ENCODE peak calls at places on chromosome 13, in six cellular contexts. One of them, this sample, is unnamed. For H3K4me1 and H3K27me3, the result is how much of the 10 kb centered on the place peaks cover.

GRCh38 chr13:106846571-106846970 is 278.6 kb upstream of the ARGLU1 start:
- DNase-seq in astrocyte: no peak
- DNase-seq in ascending aorta: no peak
- DNase-seq in CD4-positive, alpha-beta memory T cell: no peak
- DNase-seq in cardiac muscle cell: no peak
- DNase-seq in fibroblast of lung: no peak
- DNase-seq in this sample: no peak

GRCh38 chr13:113046883-113047244 is 58.7 kb upstream of the F7 start:
- DNase-seq in astrocyte: no peak
- DNase-seq in CD4-positive, alpha-beta memory T cell: no peak
- DNase-seq in ascending aorta: no peak
- DNase-seq in cardiac muscle cell: no peak
- DNase-seq in fibroblast of lung: no peak
- DNase-seq in this sample: no peak

GRCh38 chr13:21058361-21058760 is 3.0 kb downstream of the LATS2 start:
- DNase-seq in CD4-positive, alpha-beta memory T cell: no peak
- DNase-seq in astrocyte: no peak
- DNase-seq in cardiac muscle cell: peak
- DNase-seq in fibroblast of lung: peak
- DNase-seq in ascending aorta: no peak
- DNase-seq in this sample: no peak

GRCh38 chr13:29754486-29754806 is 96.0 kb downstream of the UBL3 start:
- DNase-seq in astrocyte: peak
- DNase-seq in ascending aorta: no peak
- DNase-seq in cardiac muscle cell: peak
- DNase-seq in CD4-positive, alpha-beta memory T cell: no peak
- DNase-seq in fibroblast of lung: peak
- DNase-seq in this sample: no peak

GRCh38 chr13:99218969-99219368 is 18.3 kb downstream of the UBAC2 start:
- DNase-seq in CD4-positive, alpha-beta memory T cell: peak
- DNase-seq in cardiac muscle cell: no peak
- DNase-seq in astrocyte: no peak
- DNase-seq in fibroblast of lung: no peak
- DNase-seq in ascending aorta: no peak
- DNase-seq in this sample: no peak

GRCh38 chr13:30346159-30346788 is 38.9 kb upstream of the KATNAL1 start:
- DNase-seq in cardiac muscle cell: no peak
- DNase-seq in ascending aorta: no peak
- DNase-seq in astrocyte: no peak
- DNase-seq in fibroblast of lung: no peak
- DNase-seq in CD4-positive, alpha-beta memory T cell: peak
- DNase-seq in this sample: no peak

GRCh38 chr13:114070098-114070799 is 62.2 kb downstream of the RASA3 start:
- DNase-seq in ascending aorta: peak
- DNase-seq in fibroblast of lung: no peak
- DNase-seq in cardiac muscle cell: no peak
- DNase-seq in CD4-positive, alpha-beta memory T cell: no peak
- DNase-seq in astrocyte: no peak
- DNase-seq in this sample: peak

GRCh38 chr13:33606692-33607091 is 211.3 kb upstream of the RFC3 start:
- DNase-seq in CD4-positive, alpha-beta memory T cell: no peak
- DNase-seq in ascending aorta: no peak
- DNase-seq in astrocyte: no peak
- DNase-seq in fibroblast of lung: no peak
- DNase-seq in cardiac muscle cell: peak
- DNase-seq in this sample: no peak

GRCh38 chr13:100666124-100666523 is 8.5 kb downstream of the TMTC4 start:
- DNase-seq in astrocyte: no peak
- DNase-seq in ascending aorta: no peak
- DNase-seq in cardiac muscle cell: peak
- DNase-seq in CD4-positive, alpha-beta memory T cell: no peak
- DNase-seq in fibroblast of lung: no peak
- DNase-seq in this sample: no peak

GRCh38 chr13:51619614-51620013 is 35.4 kb downstream of the WDFY2 start:
- DNase-seq in fibroblast of lung: peak
- DNase-seq in ascending aorta: no peak
- DNase-seq in cardiac muscle cell: peak
- DNase-seq in CD4-positive, alpha-beta memory T cell: no peak
- DNase-seq in astrocyte: peak
- DNase-seq in this sample: no peak

GRCh38 chr13:22271963-22272362 is 601.1 kb downstream of the FGF9 start:
- DNase-seq in astrocyte: no peak
- DNase-seq in fibroblast of lung: no peak
- DNase-seq in cardiac muscle cell: no peak
- DNase-seq in CD4-positive, alpha-beta memory T cell: no peak
- DNase-seq in ascending aorta: no peak
- DNase-seq in this sample: no peak

GRCh38 chr13:48828962-48829405 is 146.7 kb upstream of the FNDC3A start:
- DNase-seq in CD4-positive, alpha-beta memory T cell: peak
- DNase-seq in fibroblast of lung: peak
- DNase-seq in astrocyte: peak
- DNase-seq in ascending aorta: no peak
- DNase-seq in cardiac muscle cell: no peak
- DNase-seq in this sample: no peak

GRCh38 chr13:86135856-86136255 is 336.6 kb upstream of the SLITRK6 start:
- DNase-seq in fibroblast of lung: no peak
- DNase-seq in ascending aorta: no peak
- DNase-seq in cardiac muscle cell: no peak
- DNase-seq in CD4-positive, alpha-beta memory T cell: no peak
- DNase-seq in astrocyte: no peak
- DNase-seq in this sample: no peak

GRCh38 chr13:114203536-114203935 is 24.5 kb downstream of the CFAP97D2 start:
- DNase-seq in ascending aorta: no peak
- DNase-seq in cardiac muscle cell: no peak
- DNase-seq in CD4-positive, alpha-beta memory T cell: peak
- DNase-seq in astrocyte: no peak
- DNase-seq in fibroblast of lung: no peak
- DNase-seq in this sample: no peak

GRCh38 chr13:27792393-27793218 is at the start of gene GSX1:
- DNase-seq in ascending aorta: peak
- DNase-seq in CD4-positive, alpha-beta memory T cell: peak
- DNase-seq in fibroblast of lung: peak
- DNase-seq in cardiac muscle cell: peak
- DNase-seq in astrocyte: peak
- DNase-seq in this sample: peak

GRCh38 chr13:93116809-93117208 is 109.8 kb upstream of the GPC6 start:
- DNase-seq in ascending aorta: no peak
- DNase-seq in CD4-positive, alpha-beta memory T cell: no peak
- DNase-seq in cardiac muscle cell: no peak
- DNase-seq in fibroblast of lung: no peak
- DNase-seq in astrocyte: no peak
- DNase-seq in this sample: no peak

GRCh38 chr13:20585371-20585770 is 18.4 kb downstream of the IFT88 start:
- DNase-seq in astrocyte: no peak
- DNase-seq in CD4-positive, alpha-beta memory T cell: no peak
- DNase-seq in fibroblast of lung: no peak
- DNase-seq in cardiac muscle cell: no peak
- DNase-seq in ascending aorta: no peak
- DNase-seq in this sample: no peak

GRCh38 chr13:28611654-28612131 is 47.2 kb upstream of the POMP start:
- DNase-seq in cardiac muscle cell: peak
- DNase-seq in CD4-positive, alpha-beta memory T cell: peak
- DNase-seq in astrocyte: no peak
- DNase-seq in fibroblast of lung: peak
- DNase-seq in ascending aorta: no peak
- DNase-seq in this sample: no peak

GRCh38 chr13:103542648-103543047 is 476.4 kb upstream of the SLC10A2 start:
- DNase-seq in fibroblast of lung: no peak
- DNase-seq in CD4-positive, alpha-beta memory T cell: no peak
- DNase-seq in ascending aorta: no peak
- DNase-seq in astrocyte: no peak
- DNase-seq in cardiac muscle cell: no peak
- DNase-seq in this sample: no peak

GRCh38 chr13:103537616-103538015 is 471.4 kb upstream of the SLC10A2 start:
- DNase-seq in fibroblast of lung: no peak
- DNase-seq in cardiac muscle cell: no peak
- DNase-seq in astrocyte: no peak
- DNase-seq in ascending aorta: no peak
- DNase-seq in CD4-positive, alpha-beta memory T cell: no peak
- DNase-seq in this sample: no peak

GRCh38 chr13:103539265-103539664 is 473.0 kb upstream of the SLC10A2 start:
- DNase-seq in fibroblast of lung: no peak
- DNase-seq in cardiac muscle cell: no peak
- DNase-seq in ascending aorta: no peak
- DNase-seq in astrocyte: no peak
- DNase-seq in CD4-positive, alpha-beta memory T cell: no peak
- DNase-seq in this sample: no peak

GRCh38 chr13:103540394-103540793 is 474.2 kb upstream of the SLC10A2 start:
- DNase-seq in astrocyte: no peak
- DNase-seq in CD4-positive, alpha-beta memory T cell: no peak
- DNase-seq in cardiac muscle cell: no peak
- DNase-seq in ascending aorta: no peak
- DNase-seq in fibroblast of lung: no peak
- DNase-seq in this sample: no peak

DNA sequence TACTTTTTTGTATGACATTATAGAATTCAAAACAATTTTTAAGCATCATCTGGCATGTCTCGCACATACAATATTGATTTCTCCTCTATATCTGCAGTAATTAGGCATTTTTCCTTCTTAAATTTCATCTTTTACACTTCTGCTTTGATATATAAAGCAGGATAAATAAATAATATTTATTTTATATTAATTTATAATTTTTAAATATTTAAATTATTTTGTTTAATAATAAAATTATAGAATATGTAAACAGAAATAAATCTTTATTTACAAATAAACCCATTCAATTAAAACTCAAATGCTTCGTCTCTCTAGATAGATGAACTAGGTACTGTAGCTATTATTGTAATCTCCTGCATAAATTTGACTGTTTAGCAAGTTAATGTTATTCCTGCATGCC is 473.5 kb upstream of the SLC10A2 start:
- DNase-seq in CD4-positive, alpha-beta memory T cell: no peak
- DNase-seq in fibroblast of lung: no peak
- DNase-seq in astrocyte: no peak
- DNase-seq in ascending aorta: no peak
- DNase-seq in cardiac muscle cell: no peak
- DNase-seq in this sample: no peak
- H3K27ac ChIP-seq in CD4-positive, alpha-beta memory T cell: no peak
- H3K27ac ChIP-seq in fibroblast of lung: no peak
- H3K27ac ChIP-seq in astrocyte: no peak
- H3K27ac ChIP-seq in ascending aorta: no peak
- H3K27ac ChIP-seq in cardiac muscle cell: peak
- H3K27ac ChIP-seq in this sample: no peak

GRCh38 chr13:79455331-79455730 is 25.6 kb upstream of the NDFIP2 start:
- DNase-seq in ascending aorta: no peak
- DNase-seq in astrocyte: peak
- DNase-seq in cardiac muscle cell: peak
- DNase-seq in CD4-positive, alpha-beta memory T cell: no peak
- DNase-seq in fibroblast of lung: peak
- DNase-seq in this sample: no peak
- H3K4me1 ChIP-seq in ascending aorta: under half
- H3K4me1 ChIP-seq in astrocyte: under half
- H3K4me1 ChIP-seq in cardiac muscle cell: under half
- H3K4me1 ChIP-seq in CD4-positive, alpha-beta memory T cell: under half
- H3K4me1 ChIP-seq in fibroblast of lung: under half
- H3K4me1 ChIP-seq in this sample: under half

GRCh38 chr13:107865643-107866006 is 349.7 kb downstream of the LIG4 start:
- DNase-seq in astrocyte: peak
- DNase-seq in ascending aorta: no peak
- DNase-seq in cardiac muscle cell: peak
- DNase-seq in CD4-positive, alpha-beta memory T cell: no peak
- DNase-seq in fibroblast of lung: peak
- DNase-seq in this sample: no peak

GRCh38 chr13:107866007-107866665 is 349.2 kb downstream of the LIG4 start:
- DNase-seq in CD4-positive, alpha-beta memory T cell: no peak
- DNase-seq in cardiac muscle cell: peak
- DNase-seq in astrocyte: peak
- DNase-seq in fibroblast of lung: peak
- DNase-seq in ascending aorta: no peak
- DNase-seq in this sample: no peak

GRCh38 chr13:107870400-107870799 is 344.9 kb downstream of the LIG4 start:
- DNase-seq in fibroblast of lung: no peak
- DNase-seq in ascending aorta: no peak
- DNase-seq in CD4-positive, alpha-beta memory T cell: no peak
- DNase-seq in cardiac muscle cell: no peak
- DNase-seq in astrocyte: no peak
- DNase-seq in this sample: no peak

GRCh38 chr13:107866666-107867623 is 348.4 kb downstream of the LIG4 start:
- DNase-seq in cardiac muscle cell: peak
- DNase-seq in CD4-positive, alpha-beta memory T cell: no peak
- DNase-seq in fibroblast of lung: peak
- DNase-seq in ascending aorta: no peak
- DNase-seq in astrocyte: peak
- DNase-seq in this sample: no peak

DNA sequence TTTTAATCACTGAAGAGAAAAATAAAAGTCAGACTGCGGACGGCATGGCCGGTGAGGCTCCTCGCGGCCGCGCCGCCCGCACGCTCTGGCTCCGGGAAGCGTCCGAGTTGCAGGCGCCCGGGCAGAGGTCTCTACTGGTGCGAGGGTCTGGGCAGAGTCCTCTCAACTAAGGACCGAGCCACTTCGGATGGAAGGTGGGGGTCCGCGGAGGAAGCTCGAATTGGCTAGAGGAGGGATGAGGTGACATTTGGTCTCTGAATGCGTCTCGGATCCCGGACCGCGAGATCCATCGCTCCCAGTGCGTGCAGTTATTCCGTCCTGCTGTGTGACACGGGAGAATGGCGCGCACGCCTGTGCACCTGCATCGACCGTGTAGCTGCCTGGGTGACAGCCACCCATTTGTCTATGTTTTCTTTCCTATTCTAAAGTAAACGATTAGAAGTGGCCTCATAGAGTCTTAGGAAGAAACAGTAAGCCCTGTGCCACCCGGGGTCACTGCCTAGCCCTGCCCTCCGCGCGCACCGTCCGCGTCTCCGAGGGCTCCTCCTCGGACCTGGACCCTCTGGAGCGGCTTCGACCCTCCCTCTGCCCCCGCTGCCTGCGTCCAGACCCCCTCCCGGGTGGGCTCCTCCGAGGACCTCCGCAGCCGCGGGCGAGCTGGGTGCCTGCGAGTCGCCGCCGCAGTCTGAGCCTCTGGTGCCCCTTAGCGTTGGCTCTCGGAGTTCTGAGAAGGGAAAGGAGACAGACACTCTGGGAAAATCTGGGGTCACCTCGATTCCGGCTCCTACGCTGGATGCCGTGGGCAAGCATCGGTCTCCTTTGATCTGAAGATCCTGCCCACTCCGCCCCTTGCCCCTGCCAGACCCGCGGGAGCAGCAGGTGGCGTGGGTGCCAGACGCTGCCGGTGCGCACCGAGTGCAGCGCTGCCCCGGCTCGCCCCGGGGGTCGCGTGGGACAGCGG is 347.4 kb downstream of the LIG4 start:
- DNase-seq in astrocyte: peak
- DNase-seq in fibroblast of lung: peak
- DNase-seq in CD4-positive, alpha-beta memory T cell: no peak
- DNase-seq in ascending aorta: no peak
- DNase-seq in cardiac muscle cell: peak
- DNase-seq in this sample: no peak
- H3K27me3 ChIP-seq in astrocyte: under half
- H3K27me3 ChIP-seq in fibroblast of lung: under half
- H3K27me3 ChIP-seq in CD4-positive, alpha-beta memory T cell: under half
- H3K27me3 ChIP-seq in ascending aorta: under half
- H3K27me3 ChIP-seq in cardiac muscle cell: under half
- H3K27me3 ChIP-seq in this sample: under half

DNA sequence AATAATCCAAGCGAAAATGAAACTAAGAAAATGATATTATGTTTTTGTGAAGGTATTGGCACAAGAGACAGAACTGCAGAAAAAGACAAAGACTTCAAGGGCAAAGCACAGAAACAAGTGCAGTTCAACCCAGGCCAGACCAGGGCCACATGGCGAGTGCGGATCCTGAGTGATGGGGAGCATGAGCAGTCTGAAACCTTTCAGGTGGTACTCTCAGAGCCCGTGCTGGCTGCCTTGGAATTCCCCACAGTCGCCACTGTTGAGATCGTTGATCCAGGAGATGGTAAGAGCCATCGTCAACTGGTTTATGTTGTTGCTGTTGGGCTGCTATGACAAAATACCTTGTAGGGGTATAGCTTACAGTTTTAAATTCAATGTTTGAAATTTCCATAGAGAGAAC is 82.6 kb downstream of the FREM2 start:
- DNase-seq in fibroblast of lung: no peak
- DNase-seq in CD4-positive, alpha-beta memory T cell: no peak
- DNase-seq in cardiac muscle cell: no peak
- DNase-seq in ascending aorta: no peak
- DNase-seq in astrocyte: no peak
- DNase-seq in this sample: no peak
- H3K27ac ChIP-seq in fibroblast of lung: no peak
- H3K27ac ChIP-seq in CD4-positive, alpha-beta memory T cell: no peak
- H3K27ac ChIP-seq in cardiac muscle cell: no peak
- H3K27ac ChIP-seq in ascending aorta: no peak
- H3K27ac ChIP-seq in astrocyte: no peak
- H3K27ac ChIP-seq in this sample: no peak

This sample was measured in adrenal gland.